ENCODE peak calls at places on chromosomes 3 and 15, in seven cellular contexts. One of them, this sample, is unnamed.

GRCh38 chr3:100289339-100289738 is 28.5 kb downstream of the TBC1D23 start:
- DNase-seq in AG08395: no peak
- DNase-seq in left ventricle myocardium inferior: no peak
- DNase-seq in cerebellar cortex: no peak
- DNase-seq in EH: peak; percentile 69
- DNase-seq in NCI-H1436 treated with DMSO at 0.1 percent for 48 hours: no peak
- DNase-seq in H9: no peak
- DNase-seq in this sample: peak; percentile 37

GRCh38 chr3:89314454-89314853 is 207.0 kb downstream of the EPHA3 start:
- DNase-seq in AG08395: peak; percentile 5
- DNase-seq in left ventricle myocardium inferior: no peak
- DNase-seq in cerebellar cortex: no peak
- DNase-seq in EH: peak; percentile 30
- DNase-seq in NCI-H1436 treated with DMSO at 0.1 percent for 48 hours: no peak
- DNase-seq in H9: peak; percentile 34
- DNase-seq in this sample: peak; percentile 44

GRCh38 chr3:118505784-118506183 is 528.9 kb downstream of the IGSF11 start:
- DNase-seq in AG08395: no peak
- DNase-seq in left ventricle myocardium inferior: no peak
- DNase-seq in cerebellar cortex: no peak
- DNase-seq in EH: no peak
- DNase-seq in NCI-H1436 treated with DMSO at 0.1 percent for 48 hours: no peak
- DNase-seq in H9: no peak
- DNase-seq in this sample: no peak

GRCh38 chr3:187750513-187751123 is 5.3 kb upstream of the BCL6 start:
- DNase-seq in AG08395: no peak
- DNase-seq in left ventricle myocardium inferior: no peak
- DNase-seq in cerebellar cortex: no peak
- DNase-seq in EH: no peak
- DNase-seq in NCI-H1436 treated with DMSO at 0.1 percent for 48 hours: no peak
- DNase-seq in H9: peak; percentile 65
- DNase-seq in this sample: peak; percentile 20

GRCh38 chr15:34209421-34210282 is at the start of gene KATNBL1:
- DNase-seq in AG08395: peak; percentile 97
- DNase-seq in left ventricle myocardium inferior: peak; percentile 96
- DNase-seq in cerebellar cortex: peak; percentile 95
- DNase-seq in EH: peak; percentile 92
- DNase-seq in NCI-H1436 treated with DMSO at 0.1 percent for 48 hours: peak; percentile 66
- DNase-seq in H9: peak; percentile 95
- DNase-seq in this sample: peak; percentile 90

GRCh38 chr3:95615592-95616310 is 1198.6 kb upstream of the EPHA6 start:
- DNase-seq in AG08395: no peak
- DNase-seq in left ventricle myocardium inferior: no peak
- DNase-seq in cerebellar cortex: peak; percentile 66
- DNase-seq in EH: no peak
- DNase-seq in NCI-H1436 treated with DMSO at 0.1 percent for 48 hours: no peak
- DNase-seq in H9: no peak
- DNase-seq in this sample: no peak

GRCh38 chr3:113890256-113890900 is 51.8 kb downstream of the GRAMD1C start:
- DNase-seq in AG08395: no peak
- DNase-seq in left ventricle myocardium inferior: no peak
- DNase-seq in cerebellar cortex: no peak
- DNase-seq in EH: no peak
- DNase-seq in NCI-H1436 treated with DMSO at 0.1 percent for 48 hours: no peak
- DNase-seq in H9: peak; percentile 64
- DNase-seq in this sample: no peak

GRCh38 chr3:189340680-189341460 is 169.1 kb downstream of the TPRG1 start:
- DNase-seq in AG08395: no peak
- DNase-seq in left ventricle myocardium inferior: no peak
- DNase-seq in cerebellar cortex: peak; percentile 9
- DNase-seq in EH: peak; percentile 7
- DNase-seq in NCI-H1436 treated with DMSO at 0.1 percent for 48 hours: peak; percentile 24
- DNase-seq in H9: peak; percentile 46
- DNase-seq in this sample: no peak

GRCh38 chr15:36428102-36428845 is 151.2 kb upstream of the CDIN1 start:
- DNase-seq in AG08395: peak; percentile 95
- DNase-seq in left ventricle myocardium inferior: no peak
- DNase-seq in cerebellar cortex: no peak
- DNase-seq in EH: peak; percentile 100
- DNase-seq in NCI-H1436 treated with DMSO at 0.1 percent for 48 hours: no peak
- DNase-seq in H9: no peak
- DNase-seq in this sample: peak; percentile 100

GRCh38 chr3:87082806-87083440 is 92.0 kb upstream of the VGLL3 start:
- DNase-seq in AG08395: peak; percentile 65
- DNase-seq in left ventricle myocardium inferior: no peak
- DNase-seq in cerebellar cortex: peak; percentile 46
- DNase-seq in EH: peak; percentile 75
- DNase-seq in NCI-H1436 treated with DMSO at 0.1 percent for 48 hours: no peak
- DNase-seq in H9: peak; percentile 29
- DNase-seq in this sample: peak; percentile 75

GRCh38 chr15:90232941-90233700 is 620 bp downstream of the CIB1 start:
- DNase-seq in AG08395: peak; percentile 55
- DNase-seq in left ventricle myocardium inferior: peak; percentile 61
- DNase-seq in cerebellar cortex: peak; percentile 61
- DNase-seq in EH: peak; percentile 52
- DNase-seq in NCI-H1436 treated with DMSO at 0.1 percent for 48 hours: no peak
- DNase-seq in H9: peak; percentile 78
- DNase-seq in this sample: peak; percentile 26

GRCh38 chr3:118936811-118937210 is 97.8 kb downstream of the IGSF11 start:
- DNase-seq in AG08395: no peak
- DNase-seq in left ventricle myocardium inferior: no peak
- DNase-seq in cerebellar cortex: no peak
- DNase-seq in EH: no peak
- DNase-seq in NCI-H1436 treated with DMSO at 0.1 percent for 48 hours: no peak
- DNase-seq in H9: no peak
- DNase-seq in this sample: no peak

GRCh38 chr15:65400760-65401606 is 21.8 kb downstream of the IGDCC4 start:
- DNase-seq in AG08395: peak; percentile 93
- DNase-seq in left ventricle myocardium inferior: peak; percentile 48
- DNase-seq in cerebellar cortex: peak; percentile 72
- DNase-seq in EH: peak; percentile 71
- DNase-seq in NCI-H1436 treated with DMSO at 0.1 percent for 48 hours: no peak
- DNase-seq in H9: peak; percentile 94
- DNase-seq in this sample: peak; percentile 72

GRCh38 chr3:194830401-194830800 is 144.7 kb downstream of the FAM43A start:
- DNase-seq in AG08395: no peak
- DNase-seq in left ventricle myocardium inferior: no peak
- DNase-seq in cerebellar cortex: no peak
- DNase-seq in EH: no peak
- DNase-seq in NCI-H1436 treated with DMSO at 0.1 percent for 48 hours: no peak
- DNase-seq in H9: no peak
- DNase-seq in this sample: no peak

GRCh38 chr3:152574461-152575079 is 260.4 kb upstream of the P2RY1 start:
- DNase-seq in AG08395: peak; percentile 64
- DNase-seq in left ventricle myocardium inferior: peak; percentile 45
- DNase-seq in cerebellar cortex: peak; percentile 33
- DNase-seq in EH: peak; percentile 58
- DNase-seq in NCI-H1436 treated with DMSO at 0.1 percent for 48 hours: no peak
- DNase-seq in H9: no peak
- DNase-seq in this sample: peak; percentile 51

GRCh38 chr3:15768421-15769255 is 29.1 kb downstream of the ANKRD28 start:
- DNase-seq in AG08395: peak; percentile 90
- DNase-seq in left ventricle myocardium inferior: no peak
- DNase-seq in cerebellar cortex: peak; percentile 60
- DNase-seq in EH: peak; percentile 97
- DNase-seq in NCI-H1436 treated with DMSO at 0.1 percent for 48 hours: no peak
- DNase-seq in H9: no peak
- DNase-seq in this sample: peak; percentile 97

GRCh38 chr15:98398886-98399285 is 249.5 kb upstream of the IGF1R start:
- DNase-seq in AG08395: no peak
- DNase-seq in left ventricle myocardium inferior: no peak
- DNase-seq in cerebellar cortex: no peak
- DNase-seq in EH: no peak
- DNase-seq in NCI-H1436 treated with DMSO at 0.1 percent for 48 hours: no peak
- DNase-seq in H9: no peak
- DNase-seq in this sample: no peak

GRCh38 chr15:98282656-98283332 is 322.3 kb downstream of the ARRDC4 start:
- DNase-seq in AG08395: no peak
- DNase-seq in left ventricle myocardium inferior: no peak
- DNase-seq in cerebellar cortex: no peak
- DNase-seq in EH: no peak
- DNase-seq in NCI-H1436 treated with DMSO at 0.1 percent for 48 hours: no peak
- DNase-seq in H9: no peak
- DNase-seq in this sample: no peak

GRCh38 chr3:182609575-182610156 is 183.6 kb upstream of the ATP11B start:
- DNase-seq in AG08395: no peak
- DNase-seq in left ventricle myocardium inferior: peak; percentile 15
- DNase-seq in cerebellar cortex: no peak
- DNase-seq in EH: no peak
- DNase-seq in NCI-H1436 treated with DMSO at 0.1 percent for 48 hours: no peak
- DNase-seq in H9: no peak
- DNase-seq in this sample: no peak

GRCh38 chr3:187888658-187889057 is 143.4 kb upstream of the BCL6 start:
- DNase-seq in AG08395: no peak
- DNase-seq in left ventricle myocardium inferior: no peak
- DNase-seq in cerebellar cortex: no peak
- DNase-seq in EH: no peak
- DNase-seq in NCI-H1436 treated with DMSO at 0.1 percent for 48 hours: no peak
- DNase-seq in H9: no peak
- DNase-seq in this sample: no peak

GRCh38 chr15:40297356-40297755 is 10.4 kb downstream of the PLCB2 start:
- DNase-seq in AG08395: no peak
- DNase-seq in left ventricle myocardium inferior: no peak
- DNase-seq in cerebellar cortex: no peak
- DNase-seq in EH: no peak
- DNase-seq in NCI-H1436 treated with DMSO at 0.1 percent for 48 hours: no peak
- DNase-seq in H9: no peak
- DNase-seq in this sample: no peak